ENCODE peak calls at places on chromosomes 11 and 22, in ten cellular contexts. U is tibial nerve, V is heart left ventricle, Z is mammary epithelial cell, H is gastrocnemius medialis, K is psoas muscle, R is cardiac muscle cell, Y is lower lobe of right lung, S is A549, T is Peyer's patch. F is an unnamed sample.

GRCh38 chr11:111324277-111324720 is 26.0 kb downstream of the POU2AF3 start:
- DNase-seq in U (no peak), V (no peak), Z (no peak), H (no peak), K (no peak), R (no peak), Y (no peak), S (no peak), T (no peak), F (no peak)

GRCh38 chr11:112693781-112694180 is 267.4 kb upstream of the NCAM1 start:
- DNase-seq in U (no peak), V (no peak), Z (peak), H (no peak), K (no peak), R (no peak), Y (no peak), S (no peak), T (no peak), F (no peak)

GRCh38 chr22:50439314-50440250 is 35.3 kb downstream of the SBF1 start:
- DNase-seq in U (no peak), V (peak), Z (no peak), H (no peak), K (peak), R (no peak), Y (peak), S (no peak), T (no peak), F (no peak)

GRCh38 chr11:130775306-130776043 is 140.8 kb downstream of the SNX19 start:
- DNase-seq in U (no peak), V (no peak), Z (peak), H (no peak), K (no peak), R (no peak), Y (no peak), S (no peak), T (no peak), F (no peak)

GRCh38 chr11:133533205-133533604 is 904 bp upstream of the OPCML start:
- DNase-seq in U (no peak), V (no peak), Z (no peak), H (no peak), K (no peak), R (no peak), Y (no peak), S (no peak), T (no peak), F (no peak)

GRCh38 chr11:98736813-98737212 is 283.9 kb upstream of the CNTN5 start:
- DNase-seq in U (no peak), V (no peak), Z (no peak), H (no peak), K (no peak), R (no peak), Y (no peak), S (no peak), T (no peak), F (no peak)

GRCh38 chr11:116512841-116513240 is 259.9 kb downstream of the BUD13 start:
- DNase-seq in U (no peak), V (no peak), Z (no peak), H (no peak), K (no peak), R (no peak), Y (no peak), S (no peak), T (no peak), F (no peak)

GRCh38 chr11:74937696-74938475 is 11.0 kb downstream of the XRRA1 start:
- DNase-seq in U (no peak), V (no peak), Z (peak), H (no peak), K (no peak), R (no peak), Y (no peak), S (no peak), T (no peak), F (no peak)

GRCh38 chr22:47151490-47151889 is 389.0 kb downstream of the TBC1D22A start:
- DNase-seq in U (no peak), V (no peak), Z (no peak), H (no peak), K (no peak), R (no peak), Y (no peak), S (no peak), T (no peak), F (no peak)

GRCh38 chr11:97703815-97704214 is 1314.0 kb downstream of the JRKL start:
- DNase-seq in U (no peak), V (no peak), Z (no peak), H (no peak), K (no peak), R (no peak), Y (no peak), S (no peak), T (no peak), F (no peak)

DNA sequence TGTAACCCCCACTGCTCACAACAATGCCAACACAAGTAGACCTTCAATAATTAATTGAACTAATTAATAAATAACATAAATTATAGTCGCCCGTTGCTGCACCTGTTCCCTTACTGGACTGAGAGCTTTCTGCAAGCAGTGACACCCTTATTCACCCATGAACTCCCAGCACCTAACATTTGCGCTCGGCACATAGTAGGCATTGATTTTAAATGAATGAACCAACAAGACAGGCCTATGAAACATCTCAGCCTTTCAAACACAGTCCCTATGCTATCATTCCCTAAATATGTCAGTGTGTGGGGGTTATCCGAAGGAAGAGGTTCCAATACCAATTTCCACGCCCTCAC is 1.1 kb downstream of the THAP12 start:
- DNase-seq in U (no peak), V (no peak), Z (no peak), H (no peak), K (no peak), R (no peak), Y (no peak), S (no peak), T (no peak), F (no peak)
- H3K27ac ChIP-seq in U (no peak), V (no peak), Z (peak), H (peak), K (peak), R (no peak), Y (no peak), S (peak), T (no peak), F (no peak)

GRCh38 chr11:656426-656825 is 19.4 kb downstream of the DRD4 start:
- DNase-seq in U (no peak), V (no peak), Z (no peak), H (no peak), K (no peak), R (no peak), Y (no peak), S (no peak), T (no peak), F (no peak)
- H3K4me3 ChIP-seq in U (no peak), V (no peak), Z (no peak), H (no peak), K (no peak), R (no peak), Y (no peak), S (no peak), T (no peak), F (no peak)

DNA sequence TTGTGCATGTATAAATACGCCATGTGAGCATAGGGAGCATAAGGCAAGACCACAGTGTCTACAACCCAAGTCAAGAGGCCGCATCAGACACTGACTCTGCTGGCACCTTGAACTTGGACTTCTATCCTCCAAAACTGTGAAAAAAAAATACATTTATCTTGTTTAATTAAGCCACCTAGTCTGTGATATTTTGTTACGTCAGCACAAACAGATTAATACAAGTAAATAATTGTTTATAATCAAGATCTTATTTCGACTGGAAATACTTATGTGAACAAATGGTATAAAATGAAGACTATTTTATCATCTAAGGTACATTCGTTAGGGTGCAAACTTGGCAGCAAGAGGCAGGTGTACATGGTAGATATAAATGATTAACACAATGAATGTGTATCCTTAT is 599.3 kb upstream of the LRRC4C start:
- DNase-seq in U (no peak), V (no peak), Z (no peak), H (no peak), K (no peak), R (no peak), Y (no peak), S (no peak), T (no peak), F (no peak)
- H3K27ac ChIP-seq in U (no peak), V (no peak), Z (no peak), H (no peak), K (no peak), R (no peak), Y (no peak), S (no peak), T (no peak), F (no peak)

GRCh38 chr11:102453286-102453797 is 777 bp upstream of the TMEM123 start:
- DNase-seq in U (peak), V (no peak), Z (peak), H (no peak), K (no peak), R (no peak), Y (no peak), S (no peak), T (peak), F (no peak)

GRCh38 chr11:102452461-102453285 is at the start of gene TMEM123:
- DNase-seq in U (peak), V (peak), Z (peak), H (peak), K (peak), R (peak), Y (peak), S (peak), T (peak), F (no peak)

GRCh38 chr11:102451693-102452460 is 688 bp downstream of the TMEM123 start:
- DNase-seq in U (peak), V (peak), Z (peak), H (peak), K (peak), R (peak), Y (peak), S (peak), T (peak), F (no peak)

GRCh38 chr11:102456381-102456780 is 3.8 kb upstream of the TMEM123 start:
- DNase-seq in U (no peak), V (no peak), Z (peak), H (no peak), K (no peak), R (no peak), Y (no peak), S (no peak), T (no peak), F (no peak)

GRCh38 chr11:102453921-102454320 is 1.4 kb upstream of the TMEM123 start:
- DNase-seq in U (no peak), V (no peak), Z (no peak), H (no peak), K (no peak), R (no peak), Y (no peak), S (no peak), T (no peak), F (no peak)
- H3K4me3 ChIP-seq in U (no peak), V (no peak), Z (no peak), H (no peak), K (peak), R (no peak), Y (no peak), S (no peak), T (no peak), F (no peak)

GRCh38 chr22:24694971-24695928 is 79.3 kb downstream of the PIWIL3 start:
- DNase-seq in U (no peak), V (no peak), Z (no peak), H (no peak), K (no peak), R (no peak), Y (peak), S (no peak), T (peak), F (no peak)
- H3K27ac ChIP-seq in U (no peak), V (no peak), Z (no peak), H (no peak), K (no peak), R (no peak), Y (peak), S (no peak), T (peak), F (no peak)

DNA sequence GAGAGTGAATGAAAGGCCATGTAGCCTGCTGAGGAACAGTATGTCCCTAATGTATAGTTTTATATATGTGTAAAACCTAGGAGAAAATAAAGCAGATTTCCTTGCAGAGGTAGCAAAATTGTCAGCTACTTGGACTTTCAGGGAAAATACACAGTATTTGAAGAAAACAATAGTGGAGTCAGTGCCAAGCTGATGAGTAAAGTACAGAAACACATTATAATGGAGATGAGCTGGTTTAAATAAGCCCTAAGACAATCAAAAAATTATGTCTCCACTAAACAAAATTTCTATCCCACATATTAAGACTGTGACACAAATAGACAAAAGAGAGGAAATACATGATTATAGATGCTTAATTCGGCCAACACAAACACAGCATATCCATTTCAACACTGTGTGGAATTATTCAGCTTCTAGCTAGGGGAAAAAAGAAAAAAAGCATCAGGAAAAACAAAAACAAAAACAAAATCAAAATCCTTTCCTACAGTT is 76.0 kb downstream of the MAML2 start:
- DNase-seq in U (no peak), V (no peak), Z (no peak), H (no peak), K (no peak), R (no peak), Y (no peak), S (no peak), T (no peak), F (no peak)
- H3K4me3 ChIP-seq in U (no peak), V (no peak), Z (no peak), H (no peak), K (no peak), R (no peak), Y (no peak), S (no peak), T (no peak), F (no peak)

GRCh38 chr11:69121021-69121420 is 34.7 kb upstream of the SMIM38 start:
- DNase-seq in U (no peak), V (no peak), Z (peak), H (no peak), K (no peak), R (no peak), Y (peak), S (no peak), T (peak), F (no peak)

GRCh38 chr11:69121621-69122336 is 34.0 kb upstream of the SMIM38 start:
- DNase-seq in U (no peak), V (no peak), Z (no peak), H (no peak), K (no peak), R (no peak), Y (no peak), S (peak), T (peak), F (no peak)

GRCh38 chr11:69122337-69122641 is 33.4 kb upstream of the SMIM38 start:
- DNase-seq in U (no peak), V (no peak), Z (no peak), H (no peak), K (no peak), R (no peak), Y (no peak), S (peak), T (no peak), F (no peak)

GRCh38 chr11:69123593-69124545 is 31.9 kb upstream of the SMIM38 start:
- DNase-seq in U (no peak), V (no peak), Z (no peak), H (no peak), K (no peak), R (no peak), Y (peak), S (no peak), T (peak), F (no peak)

DNA sequence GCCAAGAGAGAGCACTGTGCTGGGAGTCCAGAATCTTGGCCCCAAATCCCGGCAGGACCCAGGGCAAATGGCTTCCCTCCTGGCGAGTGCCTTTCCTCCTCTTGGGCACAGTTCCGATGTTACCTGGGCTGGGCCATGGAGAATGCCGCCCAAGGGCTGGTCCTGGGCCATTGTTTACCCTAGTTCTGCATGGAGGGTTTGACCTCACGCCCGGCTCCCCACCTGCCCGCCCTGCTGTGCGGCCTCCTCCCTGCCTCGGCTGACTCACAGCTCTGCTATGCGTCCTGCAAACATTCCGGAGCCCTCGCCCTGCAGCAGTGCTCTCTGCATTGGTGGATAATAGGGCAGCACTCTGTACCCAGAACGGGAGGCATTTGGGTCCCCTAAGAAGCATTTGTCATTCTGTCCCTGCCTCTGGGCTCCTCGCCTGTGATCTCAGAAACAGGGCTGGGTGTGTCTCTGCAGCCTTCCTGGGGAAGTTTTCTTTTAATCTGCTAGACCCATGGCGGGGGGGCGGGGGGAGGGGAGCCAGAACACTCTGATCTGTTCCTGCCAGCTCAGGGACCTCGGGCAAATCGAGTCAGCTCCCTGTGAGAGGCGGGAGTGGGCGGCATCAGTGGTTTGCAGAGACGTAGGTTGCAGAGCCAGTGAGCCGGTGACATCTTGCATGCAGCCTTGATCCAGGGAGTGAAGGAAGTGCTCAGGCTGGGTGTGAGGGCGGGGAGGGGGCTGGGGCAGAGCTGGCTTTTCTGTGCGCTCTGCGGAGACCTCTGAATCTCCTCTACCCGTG is 32.9 kb upstream of the SMIM38 start:
- DNase-seq in U (no peak), V (peak), Z (peak), H (no peak), K (peak), R (peak), Y (peak), S (peak), T (peak), F (peak)
- H3K27ac ChIP-seq in U (peak), V (peak), Z (peak), H (no peak), K (no peak), R (no peak), Y (peak), S (peak), T (peak), F (no peak)

DNA sequence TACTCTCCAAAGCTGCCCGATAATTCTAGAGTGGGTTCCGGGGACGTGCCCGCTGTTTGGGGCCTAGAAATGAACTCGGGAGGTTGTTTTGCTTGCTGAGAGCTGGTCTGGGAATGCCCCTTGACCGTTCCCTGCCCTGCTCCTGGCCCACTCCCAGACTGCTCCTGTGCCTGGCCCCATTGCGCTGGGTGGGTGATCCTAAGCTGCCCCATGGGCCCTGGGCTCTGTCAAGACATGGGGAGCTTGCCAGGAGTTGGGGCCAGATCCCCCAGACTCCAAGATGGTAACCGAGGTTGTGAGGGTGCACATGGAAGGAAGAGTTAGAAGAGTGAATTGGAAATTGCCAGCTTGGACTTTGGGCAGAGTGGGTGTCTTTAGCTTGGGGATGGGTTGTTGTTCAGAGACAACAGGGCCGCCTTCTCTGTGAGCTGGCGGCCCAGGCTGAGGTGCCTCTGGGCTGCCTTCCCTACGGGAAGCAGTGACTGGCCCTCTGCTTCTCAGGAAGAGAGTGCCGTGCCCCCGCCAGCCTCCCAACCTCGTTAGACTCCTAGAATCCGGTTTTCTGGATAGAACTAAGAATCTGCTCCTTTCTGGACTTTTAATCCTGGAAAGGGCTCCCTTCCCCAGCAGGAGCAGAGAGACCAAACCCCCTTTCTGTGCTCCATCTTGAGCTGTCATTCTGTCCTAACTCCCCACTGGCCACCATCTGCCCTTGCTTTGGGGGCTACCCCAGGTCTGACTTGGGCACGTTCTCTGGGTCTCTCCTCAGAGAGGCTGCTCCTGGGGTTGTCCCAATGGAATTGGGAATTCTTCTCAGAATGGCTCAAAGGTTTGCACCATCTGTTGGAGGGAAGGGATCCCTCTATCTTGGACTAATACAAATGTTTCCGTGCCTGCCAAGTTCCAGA is 1.8 kb downstream of the ST3GAL4 start:
- DNase-seq in U (no peak), V (no peak), Z (no peak), H (no peak), K (no peak), R (no peak), Y (no peak), S (no peak), T (no peak), F (no peak)
- H3K4me3 ChIP-seq in U (peak), V (peak), Z (peak), H (no peak), K (peak), R (no peak), Y (peak), S (peak), T (no peak), F (peak)

GRCh38 chr22:20550851-20551744 is 43.7 kb downstream of the MED15 start:
- DNase-seq in U (no peak), V (no peak), Z (no peak), H (peak), K (no peak), R (peak), Y (no peak), S (no peak), T (no peak), F (no peak)
- H3K27ac ChIP-seq in U (peak), V (peak), Z (peak), H (peak), K (peak), R (peak), Y (peak), S (no peak), T (peak), F (peak)